ENCODE peak calls at places on chromosome 10, in four cellular contexts. One of them, this sample, is unnamed.

GRCh38 chr10:17673517-17674051 is 29.6 kb downstream of the STAM start:
- DNase-seq in astrocyte: peak; percentile 97
- DNase-seq in cardiac muscle cell: peak; percentile 17
- DNase-seq in RWPE1: peak; percentile 82
- DNase-seq in this sample: no peak

GRCh38 chr10:88442681-88443080 is 140.4 kb downstream of the RNLS start:
- DNase-seq in cardiac muscle cell: peak; percentile 32
- DNase-seq in RWPE1: no peak
- DNase-seq in astrocyte: no peak
- DNase-seq in this sample: no peak

GRCh38 chr10:71582019-71582418 is 137.6 kb downstream of the C10orf105 start:
- DNase-seq in RWPE1: no peak
- DNase-seq in astrocyte: no peak
- DNase-seq in cardiac muscle cell: peak; percentile 88
- DNase-seq in this sample: peak; percentile 34

GRCh38 chr10:92657024-92657423 is 32.7 kb upstream of the HHEX start:
- DNase-seq in astrocyte: no peak
- DNase-seq in RWPE1: no peak
- DNase-seq in cardiac muscle cell: no peak
- DNase-seq in this sample: no peak

GRCh38 chr10:119209050-119209735 is 1.8 kb downstream of the GRK5 start:
- DNase-seq in cardiac muscle cell: peak; percentile 71
- DNase-seq in RWPE1: peak; percentile 78
- DNase-seq in astrocyte: peak; percentile 39
- DNase-seq in this sample: peak; percentile 77

GRCh38 chr10:114343623-114344306 is 60.5 kb downstream of the AFAP1L2 start:
- DNase-seq in RWPE1: no peak
- DNase-seq in cardiac muscle cell: no peak
- DNase-seq in astrocyte: no peak
- DNase-seq in this sample: peak; percentile 67

GRCh38 chr10:122461367-122461728 is at the start of gene HTRA1:
- DNase-seq in cardiac muscle cell: peak; percentile 91
- DNase-seq in astrocyte: no peak
- DNase-seq in RWPE1: peak; percentile 68
- DNase-seq in this sample: peak; percentile 67

GRCh38 chr10:2867788-2868299 is 199.5 kb upstream of the PFKP start:
- DNase-seq in cardiac muscle cell: peak; percentile 50
- DNase-seq in astrocyte: no peak
- DNase-seq in RWPE1: no peak
- DNase-seq in this sample: no peak

GRCh38 chr10:6014241-6014761 is 37.0 kb upstream of the IL15RA start:
- DNase-seq in astrocyte: peak; percentile 12
- DNase-seq in RWPE1: peak; percentile 53
- DNase-seq in cardiac muscle cell: peak; percentile 51
- DNase-seq in this sample: peak; percentile 53

GRCh38 chr10:70596110-70596798 is 6.3 kb downstream of the PRF1 start:
- DNase-seq in astrocyte: no peak
- DNase-seq in cardiac muscle cell: no peak
- DNase-seq in RWPE1: no peak
- DNase-seq in this sample: no peak

GRCh38 chr10:105239311-105240215 is 598.5 kb downstream of the SORCS3 start:
- DNase-seq in cardiac muscle cell: no peak
- DNase-seq in RWPE1: no peak
- DNase-seq in astrocyte: no peak
- DNase-seq in this sample: no peak

GRCh38 chr10:124650820-124651401 is 93.3 kb downstream of the FAM53B start:
- DNase-seq in cardiac muscle cell: no peak
- DNase-seq in astrocyte: peak; percentile 18
- DNase-seq in RWPE1: no peak
- DNase-seq in this sample: no peak

GRCh38 chr10:114697061-114697598 is 39.1 kb upstream of the ABLIM1 start:
- DNase-seq in RWPE1: peak; percentile 69
- DNase-seq in astrocyte: peak; percentile 70
- DNase-seq in cardiac muscle cell: no peak
- DNase-seq in this sample: peak; percentile 74

GRCh38 chr10:35889226-35889625 is 247.1 kb upstream of the FZD8 start:
- DNase-seq in cardiac muscle cell: no peak
- DNase-seq in astrocyte: no peak
- DNase-seq in RWPE1: no peak
- DNase-seq in this sample: no peak

GRCh38 chr10:12448729-12449391 is 99.5 kb downstream of the CAMK1D start:
- DNase-seq in RWPE1: peak; percentile 42
- DNase-seq in cardiac muscle cell: no peak
- DNase-seq in astrocyte: peak; percentile 97
- DNase-seq in this sample: peak; percentile 9

GRCh38 chr10:99976886-99977391 is 32.8 kb downstream of the DNMBP start:
- DNase-seq in astrocyte: peak; percentile 99
- DNase-seq in RWPE1: peak; percentile 97
- DNase-seq in cardiac muscle cell: no peak
- DNase-seq in this sample: peak; percentile 87

GRCh38 chr10:110744767-110745166 is 100.6 kb downstream of the RBM20 start:
- DNase-seq in cardiac muscle cell: no peak
- DNase-seq in RWPE1: no peak
- DNase-seq in astrocyte: no peak
- DNase-seq in this sample: no peak

GRCh38 chr10:11560076-11560709 is 51.3 kb downstream of the USP6NL start:
- DNase-seq in cardiac muscle cell: no peak
- DNase-seq in RWPE1: no peak
- DNase-seq in astrocyte: no peak
- DNase-seq in this sample: peak; percentile 28

GRCh38 chr10:18332484-18332883 is 192.3 kb downstream of the CACNB2 start:
- DNase-seq in astrocyte: no peak
- DNase-seq in cardiac muscle cell: peak; percentile 24
- DNase-seq in RWPE1: no peak
- DNase-seq in this sample: no peak

GRCh38 chr10:124322191-124322980 is 96.3 kb downstream of the OAT start:
- DNase-seq in cardiac muscle cell: no peak
- DNase-seq in astrocyte: no peak
- DNase-seq in RWPE1: no peak
- DNase-seq in this sample: no peak

GRCh38 chr10:121781101-121781500 is 146.7 kb downstream of the ATE1 start:
- DNase-seq in astrocyte: no peak
- DNase-seq in cardiac muscle cell: no peak
- DNase-seq in RWPE1: peak; percentile 85
- DNase-seq in this sample: no peak

GRCh38 chr10:91227576-91227975 is 7.1 kb downstream of the PCGF5 start:
- DNase-seq in cardiac muscle cell: no peak
- DNase-seq in astrocyte: no peak
- DNase-seq in RWPE1: no peak
- DNase-seq in this sample: no peak

GRCh38 chr10:32961892-32962369 is 3.9 kb upstream of the ITGB1 start:
- DNase-seq in cardiac muscle cell: peak; percentile 33
- DNase-seq in astrocyte: peak; percentile 92
- DNase-seq in RWPE1: peak; percentile 67
- DNase-seq in this sample: peak; percentile 97

GRCh38 chr10:126609566-126609965 is 60.9 kb downstream of the C10orf90 start:
- DNase-seq in RWPE1: no peak
- DNase-seq in cardiac muscle cell: no peak
- DNase-seq in astrocyte: no peak
- DNase-seq in this sample: no peak

GRCh38 chr10:26779176-26779860 is 81.4 kb downstream of the ABI1 start:
- DNase-seq in astrocyte: no peak
- DNase-seq in RWPE1: no peak
- DNase-seq in cardiac muscle cell: no peak
- DNase-seq in this sample: no peak

GRCh38 chr10:5685764-5686240 is 1.2 kb downstream of the TASOR2 start:
- DNase-seq in astrocyte: no peak
- DNase-seq in cardiac muscle cell: peak; percentile 23
- DNase-seq in RWPE1: peak; percentile 9
- DNase-seq in this sample: no peak

GRCh38 chr10:78274491-78274890 is 240.8 kb downstream of the RPS24 start:
- DNase-seq in astrocyte: no peak
- DNase-seq in RWPE1: no peak
- DNase-seq in cardiac muscle cell: no peak
- DNase-seq in this sample: no peak

GRCh38 chr10:48456361-48456804 is 148.5 kb downstream of the ARHGAP22 start:
- DNase-seq in RWPE1: no peak
- DNase-seq in astrocyte: no peak
- DNase-seq in cardiac muscle cell: peak; percentile 52
- DNase-seq in this sample: peak; percentile 69

DNA sequence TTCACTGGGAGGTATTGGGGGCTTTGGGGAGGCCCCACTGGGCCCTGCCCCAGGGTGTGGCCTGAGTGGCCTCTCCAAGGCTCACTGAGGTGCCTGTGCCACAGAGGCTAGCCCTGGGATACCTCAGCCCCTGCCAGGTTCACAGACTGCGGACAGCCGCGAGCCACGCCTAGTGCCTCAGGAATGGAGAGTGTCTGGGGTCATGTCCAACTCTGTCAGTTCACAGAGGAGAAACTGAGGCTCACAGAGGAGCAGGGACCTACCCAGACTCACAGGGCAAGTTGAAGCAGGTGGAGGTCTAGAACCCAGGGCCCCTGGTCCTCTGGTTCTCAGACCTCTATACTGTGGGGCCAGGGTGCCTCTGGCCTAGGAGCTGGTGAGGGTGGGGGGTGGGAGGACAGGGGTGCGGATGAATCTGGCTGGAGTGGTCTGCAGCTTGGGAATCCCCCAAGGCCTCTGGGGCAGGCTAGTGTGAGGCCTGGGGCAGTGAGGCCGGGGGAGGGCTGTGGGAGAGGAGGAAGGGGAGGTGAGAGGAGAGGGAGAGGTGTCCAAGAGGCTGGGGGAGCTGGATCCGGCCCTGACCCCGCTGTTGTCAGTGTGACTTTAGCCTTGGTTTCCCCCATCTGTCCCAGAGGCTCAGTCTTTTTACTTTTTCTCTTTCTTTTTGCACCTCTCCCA is 20.0 kb downstream of the NEURL1 start:
- DNase-seq in cardiac muscle cell: no peak
- DNase-seq in RWPE1: no peak
- DNase-seq in astrocyte: no peak
- DNase-seq in this sample: no peak
- H3K27ac ChIP-seq in cardiac muscle cell: no peak overlapping the region
- H3K27ac ChIP-seq in RWPE1: no peak overlapping the region
- H3K27ac ChIP-seq in astrocyte: no peak overlapping the region
- H3K27ac ChIP-seq in this sample: no peak overlapping the region

GRCh38 chr10:514137-514671 is 175.3 kb downstream of the DIP2C start:
- DNase-seq in cardiac muscle cell: no peak
- DNase-seq in astrocyte: no peak
- DNase-seq in RWPE1: no peak
- DNase-seq in this sample: no peak
- H3K27ac ChIP-seq in cardiac muscle cell: no peak overlapping the region
- H3K27ac ChIP-seq in astrocyte: no peak overlapping the region
- H3K27ac ChIP-seq in RWPE1: no peak overlapping the region
- H3K27ac ChIP-seq in this sample: no peak overlapping the region

GRCh38 chr10:63712717-63713115 is 191.5 kb downstream of the REEP3 start:
- DNase-seq in RWPE1: no peak
- DNase-seq in astrocyte: no peak
- DNase-seq in cardiac muscle cell: no peak
- DNase-seq in this sample: no peak

GRCh38 chr10:63711866-63712716 is 190.9 kb downstream of the REEP3 start:
- DNase-seq in cardiac muscle cell: no peak
- DNase-seq in astrocyte: peak; percentile 93
- DNase-seq in RWPE1: peak; percentile 95
- DNase-seq in this sample: peak; percentile 96

GRCh38 chr10:63711361-63711760 is 190.2 kb downstream of the REEP3 start:
- DNase-seq in cardiac muscle cell: no peak
- DNase-seq in RWPE1: no peak
- DNase-seq in astrocyte: peak; percentile 47
- DNase-seq in this sample: peak; percentile 59

GRCh38 chr10:63716174-63716573 is 195.0 kb downstream of the REEP3 start:
- DNase-seq in RWPE1: no peak
- DNase-seq in cardiac muscle cell: no peak
- DNase-seq in astrocyte: no peak
- DNase-seq in this sample: no peak

GRCh38 chr10:63713191-63714144 is 192.3 kb downstream of the REEP3 start:
- DNase-seq in RWPE1: no peak
- DNase-seq in cardiac muscle cell: peak; percentile 61
- DNase-seq in astrocyte: peak; percentile 65
- DNase-seq in this sample: peak; percentile 88
- H3K27ac ChIP-seq in RWPE1: no peak overlapping the region
- H3K27ac ChIP-seq in cardiac muscle cell: peak overlapping the region; percentile 81
- H3K27ac ChIP-seq in astrocyte: peak overlapping the region; percentile 55
- H3K27ac ChIP-seq in this sample: peak overlapping the region; percentile 98

GRCh38 chr10:50497758-50498157 is 126.0 kb downstream of the SGMS1 start:
- DNase-seq in astrocyte: peak; percentile 84
- DNase-seq in cardiac muscle cell: no peak
- DNase-seq in RWPE1: peak; percentile 56
- DNase-seq in this sample: no peak
- H3K27ac ChIP-seq in astrocyte: peak overlapping the region; percentile 28
- H3K27ac ChIP-seq in cardiac muscle cell: no peak overlapping the region
- H3K27ac ChIP-seq in RWPE1: no peak overlapping the region
- H3K27ac ChIP-seq in this sample: no peak overlapping the region

GRCh38 chr10:62413652-62414051 is 39.5 kb downstream of the ZNF365 start:
- DNase-seq in astrocyte: no peak
- DNase-seq in RWPE1: no peak
- DNase-seq in cardiac muscle cell: no peak
- DNase-seq in this sample: no peak
- H3K27ac ChIP-seq in astrocyte: no peak overlapping the region
- H3K27ac ChIP-seq in RWPE1: no peak overlapping the region
- H3K27ac ChIP-seq in cardiac muscle cell: no peak overlapping the region
- H3K27ac ChIP-seq in this sample: no peak overlapping the region